ENCODE peak calls at places on chromosome 4, in nine cellular contexts. D is psoas muscle, G is IMR-90, H is neural progenitor cell, I is fibroblast of mammary gland, E is HFF-Myc, W is fibroblast of the aortic adventitia, R is OCI-LY7, V is choroid plexus epithelial cell. B is an unnamed sample.
A peak's percentile ranks its signal among the peaks of the same experiment; 100 is the strongest.

GRCh38 chr4:2732526-2732925 is 23.6 kb downstream of the TNIP2 start:
- DNase-seq in E (no peak), R (no peak), V (no peak), H (no peak), D (no peak), I (no peak), G (no peak), W (no peak), B (no peak)

GRCh38 chr4:83013931-83014330 is 3.3 kb upstream of the LIN54 start:
- DNase-seq in E (no peak), R (peak; percentile 38), D (no peak), H (no peak), V (no peak), W (no peak), I (no peak), G (no peak), B (no peak)

GRCh38 chr4:90977726-90978125 is 850.5 kb downstream of the CCSER1 start:
- DNase-seq in D (no peak), V (no peak), R (no peak), H (no peak), G (no peak), I (no peak), E (no peak), W (no peak), B (no peak)

GRCh38 chr4:3791910-3792542 is 25.8 kb downstream of the ADRA2C start:
- DNase-seq in E (no peak), W (peak; percentile 4), D (no peak), I (no peak), R (peak; percentile 20), G (peak; percentile 8), H (peak; percentile 89), V (peak; percentile 25), B (no peak)

GRCh38 chr4:95548738-95549245 is at the start of gene UNC5C:
- DNase-seq in I (no peak), D (peak; percentile 60), G (no peak), R (no peak), H (peak; percentile 83), W (peak; percentile 69), V (peak; percentile 38), E (no peak), B (peak; percentile 3)

GRCh38 chr4:154527308-154527707 is 22.9 kb downstream of the PLRG1 start:
- DNase-seq in D (no peak), E (no peak), V (no peak), W (no peak), I (no peak), R (peak; percentile 52), G (no peak), H (no peak), B (no peak)

GRCh38 chr4:105145913-105146285 is 777 bp upstream of the TET2 start:
- DNase-seq in D (no peak), H (peak; percentile 49), V (no peak), W (no peak), I (no peak), R (no peak), G (no peak), E (no peak), B (no peak)

GRCh38 chr4:71229477-71230257 is 109.2 kb upstream of the SLC4A4 start:
- DNase-seq in E (no peak), V (peak; percentile 62), I (peak; percentile 47), H (peak; percentile 64), W (peak; percentile 73), R (peak; percentile 21), D (no peak), G (peak; percentile 81), B (peak; percentile 74)

GRCh38 chr4:14856076-14856926 is 146.0 kb upstream of the CPEB2 start:
- DNase-seq in R (no peak), W (peak; percentile 97), H (no peak), E (peak; percentile 97), G (peak; percentile 100), D (peak; percentile 46), I (peak; percentile 100), V (peak; percentile 100), B (peak; percentile 93)

GRCh38 chr4:156672924-156673323 is 298.7 kb downstream of the PDGFC start:
- DNase-seq in V (no peak), H (no peak), D (no peak), G (no peak), E (no peak), W (peak; percentile 44), I (peak; percentile 37), R (no peak), B (peak; percentile 50)

GRCh38 chr4:3010998-3011397 is 47.6 kb downstream of the GRK4 start:
- DNase-seq in R (no peak), E (peak; percentile 57), H (no peak), V (peak; percentile 56), G (peak; percentile 78), D (no peak), I (peak; percentile 91), W (peak; percentile 81), B (peak; percentile 89)

GRCh38 chr4:16192631-16193483 is 33.4 kb downstream of the TAPT1 start:
- DNase-seq in I (peak; percentile 22), V (no peak), G (no peak), E (no peak), W (peak; percentile 73), H (no peak), R (no peak), D (no peak), B (no peak)

GRCh38 chr4:154329268-154329858 is 162.2 kb downstream of the DCHS2 start:
- DNase-seq in G (peak; percentile 10), V (peak; percentile 66), H (peak; percentile 40), E (no peak), R (peak; percentile 44), W (peak; percentile 44), D (no peak), I (peak; percentile 57), B (peak; percentile 35)

DNA sequence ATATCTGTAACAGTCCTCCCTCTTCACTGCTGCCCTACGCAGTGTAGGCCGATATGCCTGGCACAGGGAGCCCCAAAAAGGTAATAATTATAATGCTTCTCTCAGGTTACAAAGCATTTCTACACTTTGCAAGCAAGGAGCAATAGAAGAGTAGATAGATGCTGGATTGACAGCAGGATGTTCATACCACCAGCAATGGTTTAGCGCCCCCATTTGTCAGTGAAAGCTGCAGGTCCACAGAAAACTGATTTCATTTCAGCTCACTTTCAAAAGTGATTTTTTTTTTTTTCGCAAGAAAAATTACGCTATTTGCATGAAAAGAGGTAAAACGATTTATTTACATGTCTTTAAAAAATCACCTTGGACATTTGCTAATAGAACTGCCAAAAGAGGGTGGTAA is 34.5 kb downstream of the HPF1 start:
- DNase-seq in W (no peak), I (peak; percentile 28), R (peak; percentile 30), E (no peak), H (peak; percentile 33), V (peak; percentile 53), D (no peak), G (no peak), B (peak; percentile 6)
- TF ChIP-seq CTCF in W (no peak), I (peak; percentile 14), R (peak; percentile 72), E (peak; percentile 21), H (peak; percentile 51), V (peak; percentile 48), D (no peak), G (peak; percentile 15), B (no peak)

GRCh38 chr4:142405021-142405991 is 440.8 kb downstream of the INPP4B start:
- DNase-seq in E (peak; percentile 74), H (peak; percentile 9), W (peak; percentile 83), D (peak; percentile 15), R (no peak), G (peak; percentile 68), I (peak; percentile 74), V (peak; percentile 81), B (peak; percentile 87)
- H3K4me3 ChIP-seq in E (peak overlapping the region; percentile 54), H (no peak overlapping the region), W (peak overlapping the region; percentile 73), D (peak overlapping the region; percentile 65), R (no peak overlapping the region), G (peak overlapping the region; percentile 58), I (peak overlapping the region; percentile 63), V (peak overlapping the region; percentile 68), B (peak overlapping the region; percentile 59)

GRCh38 chr4:110902500-110902899 is 279.6 kb upstream of the PITX2 start:
- DNase-seq in E (no peak), W (peak; percentile 49), I (no peak), G (peak; percentile 11), H (no peak), D (no peak), V (no peak), R (no peak), B (peak; percentile 75)
- TF ChIP-seq CTCF in E (no peak), W (no peak), I (no peak), G (no peak), H (no peak), D (no peak), V (no peak), R (no peak), B (no peak)

DNA sequence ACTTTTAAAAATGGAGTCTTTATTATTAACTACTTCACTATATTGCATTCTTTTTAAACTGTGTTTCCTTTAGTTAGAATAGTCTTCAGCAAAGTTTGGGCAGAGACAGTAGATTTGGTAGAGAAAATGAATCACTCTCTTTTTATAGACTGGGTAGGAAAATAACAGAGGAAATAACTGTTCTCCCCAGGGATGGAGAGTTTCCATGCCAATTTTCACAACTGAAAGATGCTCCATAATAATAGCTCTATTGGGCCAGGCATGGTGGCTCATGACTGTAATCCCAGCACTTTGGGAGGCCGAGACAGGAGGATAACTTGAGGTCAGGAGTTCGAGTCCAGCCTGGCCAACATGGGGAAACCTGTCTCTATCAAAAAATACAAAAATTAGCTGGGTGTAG is 13.1 kb downstream of the HSD17B13 start:
- DNase-seq in E (no peak), G (no peak), I (peak; percentile 75), R (no peak), D (no peak), H (no peak), W (peak; percentile 88), V (peak; percentile 54), B (peak; percentile 51)
- H3K4me3 ChIP-seq in E (no peak overlapping the region), G (no peak overlapping the region), I (no peak overlapping the region), R (no peak overlapping the region), D (no peak overlapping the region), H (no peak overlapping the region), W (no peak overlapping the region), V (no peak overlapping the region), B (no peak overlapping the region)

GRCh38 chr4:92170340-92170739 is 133.4 kb upstream of the GRID2 start:
- DNase-seq in D (no peak), W (no peak), G (no peak), E (no peak), I (no peak), H (no peak), R (no peak), V (no peak), B (no peak)
- TF ChIP-seq CTCF in D (no peak), W (no peak), G (no peak), E (no peak), I (no peak), H (no peak), R (no peak), V (no peak), B (no peak)

B was measured in AG10803.